ENCODE peak calls at places on chromosomes 2 and 18, in seven cellular contexts. J is right cardiac atrium; H is pancreas; G is effector memory CD8-positive, alpha-beta T cell; P is stimulated activated naive CD8-positive, alpha-beta T cell treated with anti-CD3 and anti-CD28 coated beads, Interleukin-15, Interleukin-2, amounts not matched to agents 100 U/mL and 50 U/mL, for 24 hours; O is activated T-cell treated with anti-CD3 and anti-CD28 coated beads, Interleukin-2, amount 50 U/mL, for 72 hours; L is omental fat pad. W is an unnamed sample.

GRCh38 chr2:178530625-178531142 is 50.4 kb downstream of the PLEKHA3 start:
- ATAC-seq in P (peak), H (peak), O (peak), L (no peak), J (no peak), G (peak), W (peak)

GRCh38 chr2:26704441-26704977 is 12.0 kb downstream of the KCNK3 start:
- ATAC-seq in G (no peak), O (no peak), J (peak), H (no peak), L (no peak), P (no peak), W (no peak)

GRCh38 chr2:219178377-219179175 is 501 bp downstream of the RETREG2 start:
- ATAC-seq in H (peak), O (no peak), L (no peak), P (no peak), G (peak), J (peak), W (peak)

GRCh38 chr18:36195427-36196122 is 8.3 kb downstream of the MOCOS start:
- ATAC-seq in O (no peak), G (no peak), H (no peak), P (no peak), L (no peak), J (peak), W (peak)

GRCh38 chr18:46542545-46542944 is 114.5 kb downstream of the LOXHD1 start:
- ATAC-seq in G (no peak), P (no peak), J (no peak), H (peak), O (no peak), L (no peak), W (no peak)

GRCh38 chr2:89837962-89838625 is 1146.6 kb downstream of the RPIA start:
- ATAC-seq in O (no peak), J (peak), G (peak), H (peak), L (peak), P (no peak), W (peak)

GRCh38 chr2:200625958-200626363 is 40.1 kb downstream of the AOX1 start:
- ATAC-seq in O (no peak), G (no peak), H (no peak), J (no peak), P (no peak), L (no peak), W (no peak)

GRCh38 chr2:219022616-219023015 is 18.7 kb downstream of the CFAP65 start:
- ATAC-seq in O (no peak), G (no peak), J (no peak), H (no peak), L (no peak), P (no peak), W (no peak)

GRCh38 chr18:33505297-33505696 is 64.8 kb upstream of the CCDC178 start:
- ATAC-seq in L (no peak), P (no peak), O (no peak), H (no peak), J (no peak), G (no peak), W (no peak)

GRCh38 chr18:80229766-80230745 is 17.3 kb downstream of the PARD6G start:
- ATAC-seq in G (no peak), J (no peak), L (no peak), P (no peak), H (no peak), O (no peak), W (no peak)

GRCh38 chr2:7023542-7023941 is 106.3 kb downstream of the RNF144A start:
- ATAC-seq in O (no peak), J (peak), G (no peak), P (no peak), H (peak), L (no peak), W (no peak)

GRCh38 chr18:47736376-47737140 is 193.9 kb downstream of the SMAD2 start:
- ATAC-seq in H (no peak), O (no peak), L (no peak), P (no peak), G (no peak), J (no peak), W (no peak)

GRCh38 chr2:101151859-101152194 is 645 bp upstream of the TBC1D8 start:
- ATAC-seq in H (peak), P (no peak), J (no peak), L (no peak), G (no peak), O (no peak), W (no peak)

GRCh38 chr2:207135340-207135739 is 30.4 kb downstream of the KLF7 start:
- ATAC-seq in G (peak), O (peak), J (no peak), L (no peak), H (no peak), P (no peak), W (no peak)

GRCh38 chr18:7415081-7415894 is 151.8 kb upstream of the PTPRM start:
- ATAC-seq in G (no peak), H (no peak), L (peak), J (peak), P (no peak), O (no peak), W (no peak)

W was measured in stimulated activated memory B cell treated with anti-CD40 and anti-IgM and Interleukin-4, amounts not matched to agents 10 μg/mL and 1 μg/mL and 100 μg/mL, for 72 hours.